ENCODE peak calls at places on chromosomes 2 and 18, in seven cellular contexts. P is CD4-positive, alpha-beta T cell; Y is psoas muscle; N is AG09309; D is upper lobe of right lung; L is choroid plexus epithelial cell; W is GM06990. V is an unnamed sample.
A peak's percentile ranks its signal among the peaks of the same experiment; 100 is the strongest.

GRCh38 chr2:178008636-178009289 is 63.8 kb downstream of the PDE11A start:
- DNase-seq in P (no peak), Y (no peak), N (no peak), D (no peak), L (peak; percentile 15), W (no peak), V (no peak)

GRCh38 chr2:212940816-212941215 is 210.6 kb downstream of the IKZF2 start:
- DNase-seq in P (no peak), Y (no peak), N (no peak), D (no peak), L (peak; percentile 77), W (no peak), V (no peak)

GRCh38 chr2:3107567-3107966 is 270.1 kb downstream of the EIPR1 start:
- DNase-seq in P (no peak), Y (peak; percentile 22), N (no peak), D (no peak), L (no peak), W (no peak), V (peak; percentile 12)

GRCh38 chr2:85439986-85440385 is 21.5 kb downstream of the SH2D6 start:
- DNase-seq in P (no peak), Y (no peak), N (no peak), D (no peak), L (no peak), W (no peak), V (no peak)

GRCh38 chr2:126614529-126615279 is 41.3 kb upstream of the GYPC start:
- DNase-seq in P (no peak), Y (no peak), N (no peak), D (no peak), L (peak; percentile 79), W (no peak), V (no peak)

GRCh38 chr2:30201990-30202389 is 29.3 kb upstream of the LBH start:
- DNase-seq in P (no peak), Y (peak; percentile 63), N (no peak), D (no peak), L (no peak), W (no peak), V (no peak)

GRCh38 chr2:36584148-36584794 is 13.7 kb downstream of the FEZ2 start:
- DNase-seq in P (no peak), Y (no peak), N (no peak), D (no peak), L (no peak), W (no peak), V (no peak)

GRCh38 chr18:32612651-32613050 is 142.0 kb upstream of the GAREM1 start:
- DNase-seq in P (no peak), Y (no peak), N (no peak), D (no peak), L (no peak), W (no peak), V (no peak)

GRCh38 chr18:55780591-55781071 is 192.6 kb upstream of the TCF4 start:
- DNase-seq in P (no peak), Y (no peak), N (no peak), D (no peak), L (peak; percentile 17), W (no peak), V (no peak)

GRCh38 chr2:96802281-96802595 is 13.8 kb upstream of the CNNM3 start:
- DNase-seq in P (no peak), Y (peak; percentile 41), N (no peak), D (peak; percentile 76), L (no peak), W (peak; percentile 47), V (peak; percentile 77)

GRCh38 chr2:67652679-67653078 is 255.5 kb downstream of the ETAA1 start:
- DNase-seq in P (no peak), Y (no peak), N (no peak), D (no peak), L (no peak), W (no peak), V (peak; percentile 29)

GRCh38 chr2:119590873-119591272 is 46.6 kb downstream of the CFAP221 start:
- DNase-seq in P (no peak), Y (no peak), N (no peak), D (no peak), L (no peak), W (no peak), V (no peak)

GRCh38 chr2:185998562-185999070 is 260.0 kb downstream of the FSIP2 start:
- DNase-seq in P (no peak), Y (no peak), N (no peak), D (no peak), L (peak; percentile 2), W (no peak), V (no peak)

GRCh38 chr18:62281684-62282083 is 43.4 kb upstream of the TNFRSF11A start:
- DNase-seq in P (no peak), Y (no peak), N (peak; percentile 68), D (no peak), L (peak; percentile 87), W (no peak), V (no peak)

GRCh38 chr2:236712304-236712703 is 142.7 kb downstream of the ACKR3 start:
- DNase-seq in P (no peak), Y (no peak), N (no peak), D (no peak), L (peak; percentile 55), W (no peak), V (no peak)

GRCh38 chr2:160970052-160970846 is 190.0 kb upstream of the TANK start:
- DNase-seq in P (no peak), Y (no peak), N (peak; percentile 63), D (no peak), L (peak; percentile 92), W (no peak), V (no peak)

GRCh38 chr2:83067947-83068346 is 1391.1 kb downstream of the SUCLG1 start:
- DNase-seq in P (no peak), Y (no peak), N (no peak), D (no peak), L (no peak), W (no peak), V (no peak)

GRCh38 chr2:72630767-72631166 is 195.1 kb downstream of the EXOC6B start:
- DNase-seq in P (no peak), Y (no peak), N (no peak), D (no peak), L (peak; percentile 35), W (no peak), V (no peak)

GRCh38 chr18:49456794-49457193 is 3.7 kb downstream of the DYM start:
- DNase-seq in P (no peak), Y (no peak), N (no peak), D (no peak), L (peak; percentile 44), W (no peak), V (no peak)

GRCh38 chr18:74064510-74064909 is 83.1 kb downstream of the FBXO15 start:
- DNase-seq in P (peak; percentile 42), Y (no peak), N (no peak), D (no peak), L (no peak), W (no peak), V (no peak)

GRCh38 chr18:23819005-23819404 is 129.8 kb downstream of the LAMA3 start:
- DNase-seq in P (no peak), Y (no peak), N (no peak), D (no peak), L (no peak), W (no peak), V (no peak)

GRCh38 chr2:104539649-104540048 is 314.3 kb upstream of the POU3F3 start:
- DNase-seq in P (no peak), Y (no peak), N (no peak), D (no peak), L (no peak), W (no peak), V (no peak)

GRCh38 chr2:199131256-199131655 is 326.5 kb downstream of the SATB2 start:
- DNase-seq in P (no peak), Y (no peak), N (no peak), D (no peak), L (no peak), W (no peak), V (no peak)

GRCh38 chr2:80987466-80987865 is 682.9 kb upstream of the LRRTM1 start:
- DNase-seq in P (no peak), Y (no peak), N (no peak), D (no peak), L (no peak), W (no peak), V (no peak)
- TF ChIP-seq CTCF in P (no peak), Y (no peak), N (no peak), D (no peak), L (no peak), W (no peak), V (no peak)

DNA sequence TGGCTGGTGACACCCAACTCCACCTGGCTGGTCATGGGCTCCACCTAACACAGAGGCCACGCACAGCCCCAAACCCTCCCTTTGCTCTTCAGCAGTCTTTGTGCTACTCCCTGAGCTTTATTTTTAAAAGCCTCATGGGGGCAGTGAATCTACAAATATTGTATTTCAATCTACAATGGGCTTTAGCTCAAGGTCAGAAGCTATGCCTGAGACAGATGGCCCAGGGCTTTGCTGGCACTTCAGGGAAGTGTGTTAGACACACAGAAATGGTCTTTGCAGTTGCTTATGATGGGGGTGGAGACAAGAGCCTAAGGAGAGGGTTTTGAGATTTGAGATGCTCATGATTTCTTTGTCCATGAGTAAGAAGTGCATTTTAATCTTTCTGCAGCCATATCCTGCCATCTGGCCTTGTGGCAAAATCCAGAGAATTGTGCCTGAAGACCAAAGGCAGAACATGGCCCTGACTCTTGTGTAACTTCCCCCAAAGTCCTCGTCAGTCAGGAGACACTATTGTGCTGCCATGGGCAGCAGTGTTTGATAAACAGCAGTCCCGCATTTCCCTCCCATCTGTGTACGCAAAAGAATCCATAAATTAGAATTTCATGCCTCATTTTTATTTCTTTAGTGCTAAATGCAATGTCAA is 92.6 kb downstream of the VAPA start:
- DNase-seq in P (no peak), Y (no peak), N (no peak), D (no peak), L (peak; percentile 50), W (no peak), V (no peak)
- TF ChIP-seq CTCF in P (no peak), Y (peak; percentile 26), N (peak; percentile 42), D (peak; percentile 26), L (peak; percentile 48), W (no peak), V (no peak)

DNA sequence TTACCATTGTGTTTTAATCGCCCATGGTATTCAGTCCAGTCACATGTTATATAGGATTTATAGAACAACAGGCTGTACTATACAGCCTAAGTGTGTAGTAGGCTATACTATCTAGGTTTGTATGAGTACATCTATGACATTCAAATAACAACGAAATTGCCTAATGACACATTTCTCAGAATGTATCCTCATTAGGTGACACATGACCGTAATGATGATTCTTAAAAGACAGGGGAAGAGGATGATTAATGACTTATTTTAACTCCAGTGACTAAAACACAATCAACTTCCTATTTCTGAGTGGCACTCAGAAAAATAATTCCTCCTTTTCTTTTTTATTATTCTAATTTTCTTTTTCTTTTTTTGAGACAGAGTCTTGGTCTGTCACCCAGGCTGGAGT is 63.0 kb upstream of the ACSL3 start:
- DNase-seq in P (no peak), Y (no peak), N (no peak), D (no peak), L (no peak), W (no peak), V (no peak)
- TF ChIP-seq CTCF in P (no peak), Y (no peak), N (no peak), D (no peak), L (no peak), W (no peak), V (no peak)

DNA sequence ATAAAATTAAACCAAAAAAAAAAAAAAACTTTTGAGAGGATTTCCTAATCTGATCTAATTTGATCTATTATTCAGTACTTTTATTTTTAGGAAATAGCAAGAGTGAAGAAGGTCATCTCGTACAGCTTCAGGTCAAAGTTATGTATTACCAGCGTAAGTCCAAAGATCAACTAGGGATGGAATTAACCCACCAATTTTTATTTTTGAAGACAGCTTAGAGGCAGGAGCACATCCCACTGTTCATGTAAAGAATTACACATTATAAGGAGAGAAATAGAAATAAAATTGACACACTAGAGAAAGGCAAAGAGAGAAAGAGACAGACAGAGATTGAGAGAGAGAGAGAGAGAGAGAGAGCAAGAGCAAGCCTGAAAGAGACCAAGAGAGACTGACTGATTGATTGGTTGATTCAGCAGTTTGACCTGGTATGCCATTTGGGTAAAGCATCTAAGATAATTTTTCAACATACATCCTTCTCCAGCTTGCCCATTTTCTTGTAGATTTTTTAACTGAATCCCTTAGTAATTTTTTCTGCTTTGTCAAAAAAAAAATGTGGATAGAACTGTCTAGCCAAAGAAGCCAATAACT is 25.1 kb downstream of the DOCK10 start:
- DNase-seq in P (no peak), Y (no peak), N (no peak), D (no peak), L (no peak), W (no peak), V (no peak)
- TF ChIP-seq CTCF in P (no peak), Y (no peak), N (no peak), D (no peak), L (no peak), W (no peak), V (no peak)